ENCODE peak calls at places on chromosome 5, in five cellular contexts. U is cardiac muscle cell, C is suprapubic skin, F is tibial artery, N is astrocyte. A is an unnamed sample.

GRCh38 chr5:78805474-78806124 is 157.0 kb upstream of the LHFPL2 start:
- DNase-seq in F (no peak), N (no peak), U (no peak), C (no peak), A (no peak)

GRCh38 chr5:56569576-56569975 is 245.8 kb upstream of the MAP3K1 start:
- DNase-seq in U (peak), N (peak), C (no peak), F (no peak), A (no peak)

GRCh38 chr5:159099049-159099760 is 511 bp downstream of the EBF1 start:
- DNase-seq in F (no peak), N (peak), U (peak), C (no peak), A (peak)

GRCh38 chr5:136192015-136192525 is 892 bp downstream of the SMIM32 start:
- DNase-seq in N (no peak), U (peak), C (no peak), F (no peak), A (no peak)

GRCh38 chr5:177403826-177404640 is 3.6 kb upstream of the PFN3 start:
- DNase-seq in N (peak), C (peak), F (peak), U (peak), A (peak)

GRCh38 chr5:158382473-158382872 is 523.5 kb upstream of the CLINT1 start:
- DNase-seq in U (peak), N (peak), F (peak), C (peak), A (no peak)

GRCh38 chr5:159104058-159104651 is 4.4 kb upstream of the EBF1 start:
- DNase-seq in N (peak), C (no peak), U (peak), F (no peak), A (no peak)

GRCh38 chr5:96661841-96662724 is at the start of gene CAST:
- DNase-seq in F (peak), N (peak), U (peak), C (peak), A (peak)

GRCh38 chr5:87139795-87140194 is 127.9 kb upstream of the RASA1 start:
- DNase-seq in U (no peak), C (no peak), N (no peak), F (no peak), A (no peak)

GRCh38 chr5:60700347-60700815 is 415 bp upstream of the DEPDC1B start:
- DNase-seq in N (peak), U (no peak), F (no peak), C (no peak), A (no peak)

GRCh38 chr5:172903790-172904189 is 55.4 kb upstream of the RPL26L1 start:
- DNase-seq in F (no peak), N (peak), U (peak), C (no peak), A (no peak)

GRCh38 chr5:172904312-172904642 is 54.9 kb upstream of the RPL26L1 start:
- DNase-seq in U (no peak), C (no peak), F (no peak), N (no peak), A (no peak)

GRCh38 chr5:172901788-172902496 is 57.3 kb upstream of the RPL26L1 start:
- DNase-seq in U (peak), N (peak), C (no peak), F (no peak), A (no peak)

GRCh38 chr5:172901012-172901780 is 58.0 kb upstream of the RPL26L1 start:
- DNase-seq in N (peak), U (peak), C (no peak), F (peak), A (no peak)

DNA sequence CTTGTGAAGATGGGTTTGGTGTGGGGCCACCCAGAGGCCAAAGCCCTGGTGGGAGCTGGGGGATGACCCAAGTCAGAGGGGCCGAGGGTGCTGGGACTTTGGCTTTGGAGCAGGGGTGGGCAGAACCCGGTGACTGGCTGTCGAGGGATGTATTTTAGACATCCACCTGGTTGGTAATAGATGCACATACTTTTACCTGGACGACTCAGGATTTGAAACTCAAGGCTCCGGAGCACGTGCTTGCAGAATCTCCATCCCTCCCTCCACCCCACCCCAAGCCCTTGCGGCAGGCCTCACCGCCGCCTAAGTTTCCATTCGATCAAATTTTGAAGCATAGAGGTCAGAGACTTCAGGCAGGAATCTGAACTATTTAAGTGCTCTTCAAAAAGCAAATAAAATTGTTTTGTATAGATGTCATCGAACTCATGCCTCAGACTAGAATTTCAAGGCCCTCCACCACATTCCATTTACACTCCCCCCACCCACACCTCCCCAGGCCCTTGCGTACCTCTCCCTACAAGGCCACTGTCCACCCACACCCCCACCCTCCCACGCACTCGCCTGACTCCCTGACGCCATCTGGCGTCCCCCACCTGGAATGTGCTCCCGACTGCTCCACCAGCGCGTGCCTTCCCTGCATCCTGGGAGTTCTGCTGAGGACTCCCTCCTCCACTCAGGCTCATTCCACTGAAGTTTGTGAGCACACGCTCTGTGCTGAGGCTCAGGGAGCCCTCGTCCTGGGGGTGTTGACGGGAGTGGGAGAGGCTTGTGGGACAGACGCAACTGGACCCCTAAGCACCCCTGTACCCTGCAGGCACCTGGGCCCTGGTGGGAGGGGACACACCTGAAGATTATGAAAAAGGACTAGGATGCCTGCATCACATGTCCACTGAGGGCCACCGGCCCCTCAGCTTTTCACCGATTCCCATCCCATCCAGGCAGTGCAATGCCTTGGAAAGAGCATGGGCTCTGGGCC is 56.4 kb upstream of the RPL26L1 start:
- DNase-seq in F (peak), C (no peak), N (peak), U (peak), A (peak)
- TF ChIP-seq CTCF in F (peak), C (peak), N (peak), U (peak), A (peak)

DNA sequence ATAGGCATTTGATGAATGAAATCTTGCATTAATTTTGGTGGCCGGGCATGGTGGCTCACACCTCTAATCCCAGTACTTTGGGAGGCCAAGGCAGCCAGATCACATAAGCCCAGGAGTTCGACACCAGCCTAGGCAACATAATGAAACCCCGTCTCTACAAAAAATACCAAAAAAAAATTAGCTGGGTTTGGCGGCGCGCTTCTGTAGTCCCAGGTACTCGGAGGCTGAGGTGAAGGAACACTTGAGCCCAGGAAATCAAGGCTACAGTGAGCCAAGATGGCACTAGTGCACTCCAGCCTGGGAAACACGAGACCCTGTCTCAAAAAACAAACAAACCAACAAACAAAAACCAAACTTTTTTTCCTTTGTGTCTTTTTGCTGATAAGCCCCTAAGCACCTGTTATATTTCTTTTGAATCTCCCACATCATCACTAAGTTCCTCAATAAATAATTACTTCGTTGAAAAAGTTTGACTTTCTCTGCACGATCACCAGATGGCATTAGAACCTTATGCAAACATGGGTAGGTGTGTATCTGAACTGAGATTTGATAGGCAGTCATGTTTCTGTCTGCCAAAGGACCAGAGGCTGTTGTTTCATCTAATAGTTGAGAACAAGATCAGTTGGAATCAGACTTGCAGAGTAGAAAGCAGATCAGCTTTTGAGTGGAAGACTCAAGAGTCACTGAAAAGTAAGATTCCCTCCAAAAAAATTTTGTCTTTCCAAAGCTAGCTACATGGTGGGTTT is 5.5 kb upstream of the MATR3 start:
- DNase-seq in N (no peak), F (no peak), C (no peak), U (peak), A (no peak)
- TF ChIP-seq CTCF in N (no peak), F (no peak), C (peak), U (no peak), A (no peak)

DNA sequence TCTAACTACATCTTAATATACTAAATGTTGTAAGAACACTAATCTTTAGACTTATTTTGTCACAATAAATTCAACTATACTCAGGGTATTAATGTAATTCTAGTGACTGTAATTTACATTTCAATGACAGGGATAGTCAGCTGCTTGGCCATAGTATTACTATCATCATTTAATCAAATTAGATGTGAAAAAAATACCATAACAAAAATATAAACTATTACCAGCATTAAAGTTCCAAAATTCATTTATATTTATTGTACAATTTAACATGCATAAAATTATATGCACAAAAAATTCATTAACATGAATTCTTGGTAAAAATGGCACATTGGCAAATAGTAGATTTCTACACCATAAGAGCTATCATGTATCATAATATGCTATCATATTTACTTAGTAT is 28.9 kb downstream of the FNIP1 start:
- DNase-seq in U (no peak), N (no peak), C (no peak), F (no peak), A (no peak)
- TF ChIP-seq CTCF in U (no peak), N (no peak), C (no peak), F (no peak), A (no peak)

DNA sequence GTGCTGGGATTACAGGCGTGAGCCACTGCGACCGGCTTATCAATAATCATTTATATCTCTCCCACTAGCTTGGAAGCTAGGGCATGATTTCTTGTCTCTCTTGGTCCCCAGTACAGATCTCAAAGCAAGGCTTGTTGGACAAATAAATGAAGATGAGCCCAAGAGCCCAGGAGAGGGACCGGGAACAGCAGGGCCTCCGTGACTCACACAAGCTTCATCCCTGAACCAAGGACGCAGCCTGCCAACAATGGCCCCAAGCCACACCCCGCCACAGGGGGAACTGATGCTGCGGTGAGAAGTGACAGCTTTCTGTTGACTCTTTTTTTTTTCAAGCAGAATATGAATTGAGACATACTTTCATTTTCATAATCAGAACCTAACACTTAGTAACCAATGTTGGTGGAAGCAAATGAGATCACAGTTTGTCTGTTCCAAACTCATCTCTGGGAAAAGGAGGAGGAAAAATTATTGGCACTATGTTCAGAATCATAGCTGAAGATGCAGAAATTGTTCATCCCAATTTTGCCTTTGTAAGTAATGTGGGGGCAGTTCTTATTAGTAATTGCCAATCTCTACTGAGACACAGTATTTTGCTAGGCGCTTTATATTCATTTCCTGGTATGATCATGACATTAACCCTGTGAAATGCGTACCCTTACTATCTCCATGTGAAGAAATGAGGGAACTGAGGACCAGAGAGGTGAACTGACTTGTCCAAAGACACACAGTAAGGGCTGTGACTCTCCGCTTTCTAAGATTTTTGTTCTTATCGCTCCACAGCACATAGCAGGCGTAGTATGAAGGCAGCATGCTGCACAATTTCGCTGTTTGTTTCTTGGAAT is 6.6 kb upstream of the DUSP1 start:
- DNase-seq in F (peak), C (peak), N (peak), U (peak), A (no peak)
- TF ChIP-seq CTCF in F (no peak), C (no peak), N (no peak), U (no peak), A (no peak)

GRCh38 chr5:150992705-150993104 is 27.7 kb upstream of the GPX3 start:
- DNase-seq in F (no peak), N (no peak), C (no peak), U (no peak), A (no peak)

GRCh38 chr5:150989695-150990094 is 30.7 kb upstream of the GPX3 start:
- DNase-seq in U (peak), C (no peak), F (no peak), N (no peak), A (no peak)

GRCh38 chr5:150993422-150993821 is 27.0 kb upstream of the GPX3 start:
- DNase-seq in C (no peak), U (no peak), N (no peak), F (no peak), A (no peak)

GRCh38 chr5:150987746-150988145 is 32.6 kb upstream of the GPX3 start:
- DNase-seq in C (no peak), U (no peak), N (no peak), F (no peak), A (no peak)
- TF ChIP-seq CTCF in C (no peak), U (no peak), N (no peak), F (no peak), A (no peak)

GRCh38 chr5:174811438-174811837 is 87.1 kb downstream of the MSX2 start:
- DNase-seq in C (no peak), F (no peak), N (no peak), U (no peak), A (no peak)

GRCh38 chr5:174817610-174818009 is 93.2 kb downstream of the MSX2 start:
- DNase-seq in F (no peak), N (no peak), U (no peak), C (no peak), A (no peak)

GRCh38 chr5:174818430-174818829 is 94.0 kb downstream of the MSX2 start:
- DNase-seq in U (no peak), N (no peak), F (no peak), C (no peak), A (no peak)

DNA sequence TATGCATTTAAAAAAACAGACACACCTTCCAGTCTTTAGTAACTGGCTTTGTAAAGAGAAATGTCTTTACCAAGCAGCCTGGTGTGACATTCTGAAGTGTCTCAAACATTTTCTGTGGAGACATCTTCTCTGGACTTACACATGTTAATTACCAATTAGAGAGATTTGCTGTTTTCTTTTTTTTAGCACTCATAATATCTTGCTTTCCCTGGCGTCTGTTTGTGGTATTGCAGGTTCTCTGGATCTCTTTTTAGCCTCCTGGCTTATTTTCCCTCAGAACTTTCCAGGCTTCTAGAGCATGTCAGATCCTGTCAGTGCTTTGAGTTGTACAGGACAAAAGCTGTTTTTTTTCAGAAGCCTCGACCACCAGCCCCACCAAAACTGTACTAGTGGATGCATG is 92.5 kb downstream of the MSX2 start:
- DNase-seq in C (no peak), F (no peak), U (no peak), N (no peak), A (no peak)
- TF ChIP-seq CTCF in C (peak), F (no peak), U (peak), N (peak), A (peak)

A was measured in progenitor cell of endocrine pancreas.